ENCODE peak calls at places on chromosomes 11 and 22, in five cellular contexts. I is mammary epithelial cell, W is PC-3, P is endodermal cell, S is IMR-90. D is an unnamed sample. For H3K36me3, the result is how much of the 10 kb centered on the place peaks cover.

GRCh38 chr11:70364198-70364597 is 34.1 kb upstream of the CTTN start:
- DNase-seq in I (no peak), W (no peak), P (peak), S (peak), D (no peak)

GRCh38 chr11:71456294-71456693 is 3.3 kb downstream of the NADSYN1 start:
- DNase-seq in I (no peak), W (no peak), P (no peak), S (no peak), D (peak)

GRCh38 chr11:68463714-68464113 is 3.2 kb downstream of the PPP6R3 start:
- DNase-seq in I (no peak), W (no peak), P (no peak), S (no peak), D (no peak)

GRCh38 chr11:6474806-6475500 is 1.2 kb upstream of the TRIM3 start:
- DNase-seq in I (no peak), W (no peak), P (no peak), S (peak), D (no peak)

GRCh38 chr11:38718659-38719058 is 2120.6 kb upstream of the RAG2 start:
- DNase-seq in I (no peak), W (no peak), P (no peak), S (no peak), D (no peak)

GRCh38 chr11:9639985-9640384 is 23.9 kb upstream of the SWAP70 start:
- DNase-seq in I (no peak), W (no peak), P (peak), S (no peak), D (no peak)

GRCh38 chr11:73342633-73343032 is 33.6 kb upstream of the RELT start:
- DNase-seq in I (no peak), W (peak), P (no peak), S (no peak), D (no peak)

GRCh38 chr11:15558513-15559181 is 443.9 kb downstream of the INSC start:
- DNase-seq in I (no peak), W (no peak), P (no peak), S (no peak), D (no peak)

GRCh38 chr22:50544078-50544745 is 1.5 kb upstream of the KLHDC7B start:
- DNase-seq in I (no peak), W (no peak), P (peak), S (peak), D (peak)

GRCh38 chr11:48148749-48149148 is 67.9 kb upstream of the OR4B1 start:
- DNase-seq in I (peak), W (peak), P (no peak), S (no peak), D (no peak)
- TF ChIP-seq CTCF in I (no peak), W (no peak), P (no peak), S (no peak), D (no peak)

GRCh38 chr11:117931331-117931950 is 2.2 kb upstream of the TMPRSS13 start:
- DNase-seq in I (no peak), W (no peak), P (no peak), S (no peak), D (peak)
- H3K9ac ChIP-seq in I (no peak), W (no peak), P (no peak), S (no peak), D (no peak)

GRCh38 chr22:37508431-37508963 is 10.7 kb downstream of the CARD10 start:
- DNase-seq in I (no peak), W (no peak), P (no peak), S (no peak), D (peak)
- H3K36me3 ChIP-seq in I (under half), W (under half), P (under half), S (under half), D (under half)

GRCh38 chr22:28600546-28601143 is 79.0 kb downstream of the TTC28 start:
- DNase-seq in I (peak), W (peak), P (no peak), S (peak), D (no peak)
- TF ChIP-seq CTCF in I (peak), W (peak), P (peak), S (peak), D (peak)

DNA sequence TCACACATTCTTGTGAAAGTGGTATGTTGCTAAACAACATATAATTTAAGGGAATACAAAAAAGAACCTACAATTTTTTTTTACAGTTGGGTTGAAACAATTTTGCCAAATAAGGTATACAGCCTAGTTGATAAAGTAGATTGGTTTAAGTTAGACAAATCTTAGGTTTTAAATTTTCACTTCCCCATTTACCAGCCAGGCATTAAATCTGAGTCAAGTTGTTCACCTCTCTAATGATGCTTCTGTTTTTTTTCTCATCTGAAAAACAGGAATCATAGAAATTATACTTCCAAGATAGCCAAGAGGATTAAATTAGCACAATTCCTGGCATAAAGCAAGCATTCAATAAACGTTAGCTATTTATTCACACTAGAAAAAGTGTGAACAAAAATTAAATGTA is 45.2 kb downstream of the ZBTB44 start:
- DNase-seq in I (no peak), W (no peak), P (no peak), S (no peak), D (no peak)
- H3K9ac ChIP-seq in I (no peak), W (no peak), P (no peak), S (no peak), D (no peak)

GRCh38 chr11:33514079-33514690 is 186.4 kb downstream of the C11orf91 start:
- DNase-seq in I (no peak), W (no peak), P (no peak), S (no peak), D (no peak)
- H3K36me3 ChIP-seq in I (under half), W (under half), P (under half), S (under half), D (under half)

GRCh38 chr11:82225502-82225901 is 508.2 kb downstream of the FAM181B start:
- DNase-seq in I (no peak), W (no peak), P (no peak), S (no peak), D (no peak)
- TF ChIP-seq CTCF in I (no peak), W (no peak), P (no peak), S (no peak), D (no peak)

DNA sequence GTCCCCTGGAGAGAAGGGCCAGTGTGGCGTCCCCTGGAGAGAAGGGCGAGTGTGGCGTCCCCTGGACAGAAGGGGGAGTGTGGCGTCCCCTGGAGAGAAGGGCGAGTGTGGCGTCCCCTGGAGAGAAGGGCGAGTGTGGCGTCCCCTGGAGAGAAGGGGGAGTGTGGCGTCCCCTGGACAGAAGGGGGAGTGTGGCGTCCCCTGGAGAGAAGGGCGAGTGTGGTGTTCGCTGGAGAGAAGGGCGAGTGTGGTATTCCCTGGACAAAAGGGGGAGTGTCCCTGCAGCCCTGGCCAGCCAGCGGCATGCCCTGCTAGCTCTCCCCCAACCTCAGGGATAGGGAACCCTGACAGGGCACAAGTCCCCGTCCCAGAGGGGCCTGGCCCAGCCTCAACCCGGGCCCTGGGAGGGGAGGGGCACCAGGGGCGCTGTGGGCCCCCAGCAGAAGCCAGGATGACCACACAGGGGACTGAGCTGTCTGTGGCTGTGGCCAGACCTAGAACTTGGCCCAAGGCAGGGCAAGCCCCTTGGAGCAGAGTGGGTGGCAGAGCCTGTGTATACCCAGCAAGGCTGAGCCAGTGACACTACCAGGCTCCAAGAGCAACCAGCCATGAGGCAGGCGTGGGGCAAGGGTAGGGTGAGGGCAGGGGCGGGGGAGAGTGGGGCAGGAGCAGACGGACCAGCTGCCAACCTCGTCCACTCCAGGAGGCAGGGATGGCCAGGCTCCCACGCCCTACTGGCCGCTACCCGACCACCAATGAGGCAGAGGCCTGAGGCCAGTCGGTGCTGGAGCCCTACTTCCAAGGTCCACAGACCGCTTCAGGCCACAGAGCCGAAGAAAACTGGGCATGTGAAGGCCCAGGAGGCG is 4.2 kb downstream of the HRAS start:
- DNase-seq in I (no peak), W (no peak), P (peak), S (no peak), D (no peak)
- H3K9ac ChIP-seq in I (no peak), W (no peak), P (no peak), S (no peak), D (no peak)

GRCh38 chr11:62823677-62824076 is 8.2 kb downstream of the STX5 start:
- DNase-seq in I (no peak), W (no peak), P (no peak), S (no peak), D (no peak)
- H3K36me3 ChIP-seq in I (under half), W (half or more), P (half or more), S (half or more), D (under half)